ENCODE peak calls at places on chromosome 10, in eight cellular contexts. O is IMR-90, X is A549, P is GM23338, M is mesendoderm, Z is HCT116, J is mammary epithelial cell, H is HepG2. U is an unnamed sample. For H3K4me1, the result is how much of the 10 kb centered on the place peaks cover.

GRCh38 chr10:64118736-64119135 is 597.5 kb downstream of the REEP3 start:
- DNase-seq in M (no peak), H (no peak), Z (no peak), X (no peak), J (no peak), P (no peak), O (no peak), U (no peak)

GRCh38 chr10:23820789-23821188 is 381.9 kb downstream of the OTUD1 start:
- DNase-seq in M (no peak), H (no peak), O (no peak), P (no peak), Z (no peak), J (no peak), X (no peak), U (no peak)

GRCh38 chr10:132650611-132651250 is 113.1 kb downstream of the INPP5A start:
- DNase-seq in P (no peak), O (no peak), J (no peak), Z (no peak), X (no peak), H (no peak), M (no peak), U (no peak)

GRCh38 chr10:103645141-103646054 is 151.9 kb downstream of the NEURL1 start:
- DNase-seq in P (no peak), Z (no peak), M (peak), H (peak), O (peak), X (no peak), J (peak), U (no peak)

GRCh38 chr10:43132796-43133195 is 5.4 kb upstream of the CSGALNACT2 start:
- DNase-seq in P (no peak), Z (no peak), X (no peak), H (no peak), M (no peak), J (no peak), O (no peak), U (no peak)

GRCh38 chr10:61612451-61612850 is 50.3 kb upstream of the CABCOCO1 start:
- DNase-seq in M (no peak), Z (no peak), H (no peak), O (no peak), X (no peak), P (no peak), J (no peak), U (no peak)

GRCh38 chr10:119190353-119190752 is 11.7 kb upstream of the PRDX3 start:
- DNase-seq in O (peak), P (no peak), J (peak), X (peak), M (peak), Z (peak), H (no peak), U (no peak)

GRCh38 chr10:64430690-64431323 is 909.6 kb downstream of the REEP3 start:
- DNase-seq in J (no peak), H (peak), M (peak), X (peak), Z (peak), P (peak), O (no peak), U (peak)

GRCh38 chr10:34699904-34700303 is 115.2 kb downstream of the PARD3 start:
- DNase-seq in P (no peak), X (no peak), M (no peak), H (no peak), J (no peak), Z (no peak), O (no peak), U (no peak)

GRCh38 chr10:43384252-43385221 is 13.1 kb downstream of the FXYD4 start:
- DNase-seq in P (no peak), M (no peak), H (no peak), O (no peak), X (peak), J (no peak), Z (no peak), U (no peak)

GRCh38 chr10:79162861-79163662 is 94.3 kb downstream of the ZMIZ1 start:
- DNase-seq in P (no peak), O (peak), X (peak), J (peak), Z (no peak), H (no peak), M (no peak), U (no peak)

GRCh38 chr10:75019360-75019759 is 92.1 kb upstream of the SAMD8 start:
- DNase-seq in O (peak), H (no peak), M (peak), Z (no peak), P (no peak), X (peak), J (peak), U (peak)

GRCh38 chr10:31101123-31101522 is 69.5 kb upstream of the ZNF438 start:
- DNase-seq in O (peak), H (no peak), Z (peak), J (peak), P (no peak), X (peak), M (no peak), U (no peak)

GRCh38 chr10:73841526-73842285 is 30.3 kb upstream of the NDST2 start:
- DNase-seq in O (peak), J (no peak), M (no peak), P (no peak), Z (no peak), X (no peak), H (no peak), U (no peak)

GRCh38 chr10:130611239-130611638 is 475.0 kb downstream of the GLRX3 start:
- DNase-seq in X (no peak), Z (no peak), O (no peak), M (no peak), P (no peak), J (no peak), H (no peak), U (no peak)

GRCh38 chr10:105793071-105793470 is 1152.0 kb downstream of the SORCS3 start:
- DNase-seq in P (no peak), X (no peak), H (no peak), Z (no peak), J (peak), M (no peak), O (no peak), U (no peak)

GRCh38 chr10:120542591-120542990 is 85.6 kb downstream of the PLPP4 start:
- DNase-seq in X (no peak), H (no peak), Z (no peak), P (no peak), J (no peak), O (no peak), M (no peak), U (no peak)

GRCh38 chr10:79019441-79019840 is 49.3 kb upstream of the ZMIZ1 start:
- DNase-seq in Z (no peak), H (no peak), O (no peak), X (no peak), J (no peak), M (no peak), P (no peak), U (no peak)

GRCh38 chr10:114375082-114375481 is 29.2 kb downstream of the AFAP1L2 start:
- DNase-seq in P (no peak), J (no peak), H (no peak), M (no peak), Z (no peak), X (peak), O (peak), U (no peak)

GRCh38 chr10:118799779-118800178 is 45.0 kb upstream of the CACUL1 start:
- DNase-seq in M (no peak), X (peak), H (no peak), Z (peak), P (no peak), O (peak), J (peak), U (no peak)

GRCh38 chr10:124864421-124865193 is 63.0 kb downstream of the ABRAXAS2 start:
- DNase-seq in X (no peak), H (peak), P (no peak), Z (peak), M (peak), O (no peak), J (peak), U (no peak)

GRCh38 chr10:86609920-86610319 is 44.4 kb upstream of the OPN4 start:
- DNase-seq in M (no peak), P (no peak), X (no peak), H (no peak), Z (no peak), J (no peak), O (no peak), U (no peak)

GRCh38 chr10:24513155-24513554 is 210.5 kb downstream of the ARHGAP21 start:
- DNase-seq in X (peak), J (peak), O (peak), H (no peak), M (peak), P (peak), Z (no peak), U (no peak)

GRCh38 chr10:128930422-128930821 is 536.6 kb upstream of the MGMT start:
- DNase-seq in J (no peak), M (no peak), Z (no peak), O (no peak), H (no peak), P (no peak), X (no peak), U (no peak)

GRCh38 chr10:102776779-102777417 is 33.1 kb downstream of the WBP1L start:
- DNase-seq in O (peak), H (peak), P (peak), X (peak), J (peak), Z (no peak), M (peak), U (no peak)

GRCh38 chr10:52446391-52446790 is 132.3 kb downstream of the DKK1 start:
- DNase-seq in M (no peak), J (no peak), Z (no peak), H (no peak), P (no peak), O (no peak), X (no peak), U (no peak)

GRCh38 chr10:72340510-72340895 is 14.2 kb downstream of the DNAJB12 start:
- DNase-seq in Z (no peak), P (peak), M (peak), O (no peak), J (no peak), X (peak), H (no peak), U (peak)

GRCh38 chr10:95278061-95278988 is 12.5 kb downstream of the PDLIM1 start:
- DNase-seq in X (peak), P (peak), O (peak), H (peak), Z (no peak), J (no peak), M (peak), U (no peak)

GRCh38 chr10:32971536-32972091 is 13.6 kb upstream of the ITGB1 start:
- DNase-seq in O (no peak), X (peak), H (peak), J (no peak), Z (no peak), P (no peak), M (no peak), U (peak)

GRCh38 chr10:86585037-86585725 is 63.6 kb upstream of the WAPL start:
- DNase-seq in Z (peak), J (peak), H (peak), P (peak), M (peak), O (peak), X (peak), U (peak)

GRCh38 chr10:122307669-122308486 is 36.8 kb downstream of the BTBD16 start:
- DNase-seq in J (peak), Z (peak), P (no peak), X (peak), H (no peak), M (peak), O (peak), U (peak)

GRCh38 chr10:35613597-35614226 is 8.6 kb downstream of the GJD4 start:
- DNase-seq in X (peak), P (peak), H (peak), Z (no peak), J (no peak), O (peak), M (no peak), U (no peak)

GRCh38 chr10:47362199-47362598 is 14.0 kb downstream of the RBP3 start:
- DNase-seq in J (no peak), O (no peak), M (no peak), P (no peak), Z (no peak), X (no peak), H (no peak), U (no peak)

GRCh38 chr10:96442017-96442643 is 71.6 kb downstream of the TLL2 start:
- DNase-seq in P (peak), J (no peak), M (no peak), X (no peak), Z (no peak), O (no peak), H (no peak), U (no peak)

GRCh38 chr10:98509745-98510144 is 63.0 kb upstream of the HPS1 start:
- DNase-seq in M (no peak), J (no peak), Z (no peak), H (no peak), P (no peak), X (no peak), O (no peak), U (no peak)

GRCh38 chr10:93567277-93568104 is 1.0 kb downstream of the FFAR4 start:
- DNase-seq in O (no peak), J (no peak), H (no peak), P (no peak), Z (no peak), M (no peak), X (no peak), U (no peak)
- H3K4me2 ChIP-seq in O (no peak), J (no peak), H (peak), P (peak), Z (no peak), M (no peak), X (peak), U (no peak)

GRCh38 chr10:60537697-60538096 is 148.0 kb upstream of the ANK3 start:
- DNase-seq in H (no peak), O (peak), J (no peak), M (no peak), Z (peak), X (no peak), P (no peak), U (no peak)
- H3K4me3 ChIP-seq in H (no peak), O (no peak), J (no peak), M (no peak), Z (no peak), X (no peak), P (no peak), U (no peak)

GRCh38 chr10:3512263-3512662 is 272.7 kb downstream of the KLF6 start:
- DNase-seq in H (no peak), X (no peak), Z (no peak), M (no peak), J (no peak), O (no peak), P (peak), U (no peak)
- H3K4me1 ChIP-seq in H (under half), X (under half), Z (under half), M (under half), J (under half), O (under half), P (under half), U (under half)

DNA sequence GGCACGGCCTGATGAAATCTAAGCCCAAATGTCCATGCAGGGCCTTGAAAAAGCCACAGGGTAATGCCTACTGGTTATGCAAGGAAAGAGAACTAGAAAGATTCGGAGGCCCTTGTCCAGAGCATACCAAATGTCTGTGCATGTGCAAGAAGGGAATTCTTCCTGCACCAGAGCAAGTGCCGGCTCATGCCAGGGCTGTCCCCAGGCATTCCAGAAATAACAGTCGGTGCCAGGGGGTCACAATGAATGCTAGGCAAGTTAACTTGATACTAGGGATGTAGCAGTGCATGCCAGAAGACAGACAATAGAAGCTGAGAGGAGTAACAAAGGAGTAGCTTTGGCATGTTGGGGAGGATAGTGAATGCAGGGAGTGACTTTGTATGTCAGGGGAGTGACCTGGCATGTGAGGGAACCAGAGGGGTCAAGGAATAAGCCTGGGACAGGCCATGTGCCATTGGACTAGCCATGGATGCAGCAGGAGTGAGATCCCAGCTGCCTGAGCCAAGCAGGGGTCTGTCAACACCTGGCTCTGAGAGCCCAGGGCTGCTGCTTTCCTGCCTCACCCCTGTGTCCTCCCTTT is 119.5 kb upstream of the UNC5B start:
- DNase-seq in O (no peak), J (no peak), Z (no peak), X (no peak), M (no peak), P (no peak), H (no peak), U (no peak)
- H3K4me2 ChIP-seq in O (no peak), J (no peak), Z (no peak), X (no peak), M (no peak), P (no peak), H (no peak), U (no peak)

U was measured in OCI-LY7.